ENCODE peak calls at places on chromosomes 3 and 15, in seven cellular contexts. U, N, A, I, D, S and G are unnamed samples.
A peak's percentile ranks its signal among the peaks of the same experiment; 100 is the strongest.

GRCh38 chr15:54808321-54808720 is 388.4 kb downstream of the RSL24D1 start:
- DNase-seq in D (no peak), S (no peak), U (no peak), A (no peak), I (no peak), N (no peak), G (no peak)

GRCh38 chr3:115698851-115699535 is 75.7 kb downstream of the GAP43 start:
- DNase-seq in U (peak; percentile 19), N (no peak), A (no peak), D (no peak), I (peak; percentile 51), S (peak; percentile 70), G (no peak)

GRCh38 chr15:68385240-68385561 is 46.8 kb downstream of the ITGA11 start:
- DNase-seq in I (no peak), D (no peak), N (peak; percentile 27), S (peak; percentile 1), U (no peak), A (no peak), G (no peak)

GRCh38 chr3:16409032-16409431 is 104.5 kb downstream of the RFTN1 start:
- DNase-seq in S (no peak), A (no peak), I (no peak), D (no peak), N (no peak), U (no peak), G (no peak)

GRCh38 chr15:85312925-85313324 is 67.5 kb upstream of the AKAP13 start:
- DNase-seq in I (peak; percentile 54), U (peak; percentile 45), N (no peak), D (no peak), S (no peak), A (no peak), G (no peak)

GRCh38 chr3:98906230-98906629 is 4.7 kb upstream of the DCBLD2 start:
- DNase-seq in S (no peak), U (peak; percentile 89), N (no peak), I (no peak), A (no peak), D (no peak), G (no peak)

GRCh38 chr3:130686833-130687232 is 59.8 kb downstream of the PIK3R4 start:
- DNase-seq in N (no peak), U (no peak), A (no peak), S (no peak), D (no peak), I (no peak), G (no peak)

GRCh38 chr3:196519738-196520122 is 4.6 kb upstream of the SMCO1 start:
- DNase-seq in A (no peak), I (no peak), U (no peak), D (no peak), N (no peak), S (peak; percentile 32), G (no peak)

GRCh38 chr15:31487811-31488436 is 161.3 kb downstream of the KLF13 start:
- DNase-seq in D (no peak), N (no peak), U (peak; percentile 87), A (no peak), I (no peak), S (no peak), G (no peak)

GRCh38 chr15:77547801-77548607 is 84.7 kb downstream of the LINGO1 start:
- DNase-seq in D (no peak), U (no peak), N (no peak), I (no peak), A (no peak), S (no peak), G (no peak)

GRCh38 chr3:23856286-23856685 is 50.5 kb downstream of the UBE2E1 start:
- DNase-seq in I (no peak), S (no peak), D (no peak), U (no peak), N (no peak), A (no peak), G (no peak)

GRCh38 chr3:14428087-14429067 is 26.0 kb downstream of the SLC6A6 start:
- DNase-seq in N (no peak), S (no peak), D (no peak), A (no peak), I (peak; percentile 44), U (no peak), G (no peak)

GRCh38 chr3:157442729-157443128 is 6.1 kb downstream of the PTX3 start:
- DNase-seq in N (no peak), I (no peak), S (no peak), U (peak; percentile 76), D (no peak), A (no peak), G (no peak)

GRCh38 chr3:29128004-29128403 is 152.9 kb upstream of the RBMS3 start:
- DNase-seq in S (peak; percentile 18), I (peak; percentile 17), D (no peak), U (no peak), N (no peak), A (no peak), G (no peak)

GRCh38 chr3:143480306-143480852 is 360.8 kb downstream of the CHST2 start:
- DNase-seq in D (no peak), I (no peak), A (no peak), S (no peak), N (no peak), U (peak; percentile 45), G (no peak)

GRCh38 chr15:75577401-75578205 is 1.5 kb downstream of the PTPN9 start:
- DNase-seq in U (peak; percentile 51), D (no peak), S (no peak), I (no peak), N (no peak), A (no peak), G (no peak)

GRCh38 chr15:33425149-33425548 is 114.4 kb downstream of the RYR3 start:
- DNase-seq in I (no peak), S (no peak), A (no peak), D (no peak), N (peak; percentile 35), U (peak; percentile 32), G (no peak)

GRCh38 chr15:100760357-100760903 is 119.2 kb upstream of the ALDH1A3 start:
- DNase-seq in A (no peak), I (no peak), D (no peak), S (no peak), N (no peak), U (no peak), G (no peak)

GRCh38 chr3:45737222-45737621 is 48.0 kb downstream of the SACM1L start:
- DNase-seq in U (no peak), S (no peak), I (no peak), N (no peak), D (no peak), A (no peak), G (no peak)

GRCh38 chr3:17258823-17259436 is 374.2 kb downstream of the PLCL2 start:
- DNase-seq in N (no peak), D (no peak), A (no peak), S (no peak), U (peak; percentile 58), I (peak; percentile 37), G (no peak)

GRCh38 chr3:13822042-13822441 is 57.8 kb downstream of the WNT7A start:
- DNase-seq in A (no peak), D (no peak), S (no peak), U (peak; percentile 58), N (no peak), I (no peak), G (no peak)

GRCh38 chr15:98955331-98955730 is 52.3 kb downstream of the PGPEP1L start:
- DNase-seq in A (no peak), I (no peak), S (no peak), U (peak; percentile 21), D (no peak), N (no peak), G (no peak)

GRCh38 chr3:52705688-52706686 is at the start of the genes GLT8D1 and SPCS1:
- DNase-seq in U (peak; percentile 96), N (peak; percentile 87), A (peak; percentile 78), S (peak; percentile 81), I (peak; percentile 94), D (peak; percentile 84), G (peak; percentile 72)

GRCh38 chr3:103085465-103085864 is 650.6 kb downstream of the ZPLD1 start:
- DNase-seq in D (no peak), I (peak; percentile 13), U (no peak), A (no peak), N (no peak), S (no peak), G (no peak)

GRCh38 chr3:32822609-32823498 is 5.1 kb downstream of the TRIM71 start:
- DNase-seq in N (no peak), U (no peak), A (no peak), I (peak; percentile 29), S (no peak), D (no peak), G (no peak)

GRCh38 chr15:56098230-56098899 is 105.0 kb upstream of the NEDD4 start:
- DNase-seq in A (no peak), S (no peak), U (peak; percentile 21), I (no peak), D (no peak), N (no peak), G (no peak)

GRCh38 chr3:155766206-155766605 is 21.3 kb upstream of the PLCH1 start:
- DNase-seq in U (peak; percentile 26), S (no peak), D (no peak), I (no peak), N (no peak), A (no peak), G (no peak)

GRCh38 chr15:85527907-85528306 is 147.5 kb downstream of the AKAP13 start:
- DNase-seq in I (no peak), S (no peak), U (peak; percentile 95), D (no peak), N (peak; percentile 52), A (no peak), G (no peak)

GRCh38 chr3:186425788-186426730 is 64.0 kb upstream of the DGKG start:
- DNase-seq in S (no peak), U (peak; percentile 66), I (peak; percentile 50), D (no peak), A (no peak), N (no peak), G (no peak)

GRCh38 chr15:66754789-66755188 is 52.8 kb downstream of the SMAD6 start:
- DNase-seq in S (no peak), N (no peak), U (no peak), D (no peak), A (no peak), I (no peak), G (no peak)

GRCh38 chr3:135868801-135869200 is 96.7 kb upstream of the PPP2R3A start:
- DNase-seq in A (no peak), N (no peak), I (no peak), D (no peak), U (no peak), S (no peak), G (no peak)

GRCh38 chr3:123521179-123521969 is 63.5 kb downstream of the HACD2 start:
- DNase-seq in S (no peak), N (no peak), D (no peak), U (no peak), A (no peak), I (no peak), G (no peak)

GRCh38 chr3:43180027-43180426 is 74.1 kb upstream of the POMGNT2 start:
- DNase-seq in I (no peak), U (peak; percentile 81), S (no peak), D (peak; percentile 51), A (peak; percentile 12), N (peak; percentile 43), G (no peak)

GRCh38 chr15:71151061-71151460 is 35.8 kb downstream of the THSD4 start:
- DNase-seq in U (peak; percentile 70), S (no peak), N (no peak), I (no peak), A (no peak), D (no peak), G (no peak)

GRCh38 chr3:112561085-112561692 is 573 bp downstream of the ATG3 start:
- DNase-seq in U (peak; percentile 96), A (peak; percentile 37), N (peak; percentile 79), D (peak; percentile 61), S (peak; percentile 71), I (peak; percentile 59), G (peak; percentile 68)

GRCh38 chr15:37880009-37880834 is 54.2 kb upstream of the TMCO5A start:
- DNase-seq in D (no peak), S (peak; percentile 43), I (peak; percentile 58), U (peak; percentile 67), A (no peak), N (no peak), G (no peak)

GRCh38 chr15:35115155-35115725 is 30.1 kb upstream of the NANOGP8 start:
- DNase-seq in I (no peak), N (no peak), A (no peak), U (no peak), D (no peak), S (peak; percentile 21), G (no peak)